ENCODE peak calls at places on chromosomes 1 and 21, in eight cellular contexts. I, M, D, J, K, Q, P and G are unnamed samples.

GRCh38 chr1:24283326-24284155 is 35.6 kb upstream of the GRHL3 start:
- DNase-seq in I (no peak), M (peak), D (no peak), J (peak), K (peak), Q (no peak), P (no peak), G (no peak)

GRCh38 chr1:200182701-200183100 is 155.2 kb downstream of the NR5A2 start:
- DNase-seq in I (no peak), M (no peak), D (no peak), J (peak), K (no peak), Q (no peak), P (no peak), G (no peak)

GRCh38 chr1:9787702-9788101 is 36.1 kb downstream of the CLSTN1 start:
- DNase-seq in I (peak), M (no peak), D (peak), J (no peak), K (no peak), Q (no peak), P (no peak), G (peak)

GRCh38 chr21:33013618-33014017 is 12.1 kb upstream of the OLIG2 start:
- DNase-seq in I (no peak), M (no peak), D (no peak), J (no peak), K (no peak), Q (no peak), P (no peak), G (no peak)

GRCh38 chr1:29960906-29961675 is 724.8 kb downstream of the PTPRU start:
- DNase-seq in I (no peak), M (no peak), D (no peak), J (no peak), K (no peak), Q (no peak), P (no peak), G (no peak)

GRCh38 chr1:208951908-208952307 is 631.6 kb upstream of the CAMK1G start:
- DNase-seq in I (no peak), M (no peak), D (no peak), J (no peak), K (no peak), Q (no peak), P (no peak), G (no peak)

GRCh38 chr1:37298769-37299168 is 175.6 kb upstream of the ZC3H12A start:
- DNase-seq in I (no peak), M (no peak), D (no peak), J (no peak), K (no peak), Q (no peak), P (no peak), G (no peak)

GRCh38 chr1:174397261-174397660 is 50.5 kb upstream of the GPR52 start:
- DNase-seq in I (no peak), M (no peak), D (no peak), J (no peak), K (peak), Q (no peak), P (no peak), G (peak)

GRCh38 chr21:45542667-45543370 is 579 bp upstream of the SLC19A1 start:
- DNase-seq in I (no peak), M (no peak), D (peak), J (no peak), K (no peak), Q (no peak), P (peak), G (no peak)

GRCh38 chr1:89633745-89634625 is 1.1 kb downstream of the LRRC8C start:
- DNase-seq in I (peak), M (peak), D (no peak), J (peak), K (peak), Q (no peak), P (peak), G (peak)

GRCh38 chr1:40143891-40144575 is 17.2 kb upstream of the RLF start:
- DNase-seq in I (peak), M (peak), D (peak), J (peak), K (peak), Q (peak), P (no peak), G (peak)

GRCh38 chr1:77282187-77282865 is 507 bp downstream of the AK5 start:
- DNase-seq in I (peak), M (no peak), D (no peak), J (no peak), K (peak), Q (no peak), P (peak), G (no peak)

GRCh38 chr21:44914176-44914874 is 6.4 kb downstream of the ITGB2 start:
- DNase-seq in I (peak), M (no peak), D (peak), J (no peak), K (no peak), Q (no peak), P (peak), G (peak)

GRCh38 chr1:229148041-229148671 is 122.8 kb upstream of the RAB4A start:
- DNase-seq in I (no peak), M (no peak), D (no peak), J (peak), K (no peak), Q (no peak), P (no peak), G (no peak)

GRCh38 chr21:19771881-19772280 is 1226.3 kb upstream of the NCAM2 start:
- DNase-seq in I (no peak), M (no peak), D (no peak), J (no peak), K (no peak), Q (no peak), P (no peak), G (no peak)

GRCh38 chr21:31117046-31117916 is 79.0 kb upstream of the KRTAP19-8 start:
- DNase-seq in I (no peak), M (peak), D (no peak), J (peak), K (peak), Q (no peak), P (no peak), G (no peak)

GRCh38 chr1:24558455-24558854 is 2.6 kb downstream of the NCMAP start:
- DNase-seq in I (no peak), M (no peak), D (no peak), J (no peak), K (no peak), Q (no peak), P (no peak), G (no peak)

GRCh38 chr1:247411583-247412295 is 4.2 kb upstream of the NLRP3 start:
- DNase-seq in I (no peak), M (no peak), D (no peak), J (no peak), K (no peak), Q (no peak), P (no peak), G (no peak)

GRCh38 chr1:107874221-107874620 is 90.8 kb downstream of the VAV3 start:
- DNase-seq in I (no peak), M (no peak), D (no peak), J (no peak), K (peak), Q (no peak), P (no peak), G (no peak)

GRCh38 chr1:171433451-171433850 is 51.9 kb upstream of the PRRC2C start:
- DNase-seq in I (no peak), M (peak), D (no peak), J (peak), K (peak), Q (no peak), P (no peak), G (no peak)

GRCh38 chr1:228271701-228272251 is 63.9 kb downstream of the OBSCN start:
- DNase-seq in I (no peak), M (no peak), D (no peak), J (no peak), K (no peak), Q (no peak), P (no peak), G (no peak)

GRCh38 chr1:33392639-33393038 is 38.3 kb downstream of the PHC2 start:
- DNase-seq in I (no peak), M (no peak), D (no peak), J (no peak), K (peak), Q (no peak), P (no peak), G (no peak)

GRCh38 chr1:212355230-212355969 is 59.3 kb downstream of the PACC1 start:
- DNase-seq in I (no peak), M (peak), D (no peak), J (no peak), K (peak), Q (no peak), P (no peak), G (no peak)

GRCh38 chr1:37410080-37410479 is 64.3 kb upstream of the ZC3H12A start:
- DNase-seq in I (no peak), M (no peak), D (no peak), J (no peak), K (no peak), Q (peak), P (peak), G (no peak)

GRCh38 chr1:39842726-39843305 is 40.5 kb downstream of the TRIT1 start:
- DNase-seq in I (no peak), M (no peak), D (no peak), J (no peak), K (no peak), Q (no peak), P (no peak), G (no peak)

GRCh38 chr1:113811888-113812660 is at the start of gene RSBN1:
- DNase-seq in I (peak), M (peak), D (peak), J (peak), K (peak), Q (peak), P (peak), G (peak)

GRCh38 chr1:59686170-59686569 is 128.6 kb upstream of the HOOK1 start:
- DNase-seq in I (no peak), M (no peak), D (no peak), J (no peak), K (no peak), Q (no peak), P (no peak), G (no peak)

GRCh38 chr1:8782001-8782620 is 35.3 kb downstream of the RERE start:
- DNase-seq in I (no peak), M (no peak), D (no peak), J (no peak), K (no peak), Q (no peak), P (no peak), G (no peak)

GRCh38 chr1:168498159-168498609 is 45.6 kb downstream of the XCL2 start:
- DNase-seq in I (no peak), M (no peak), D (no peak), J (no peak), K (peak), Q (no peak), P (no peak), G (no peak)

GRCh38 chr1:90835661-90836344 is 118.7 kb upstream of the BARHL2 start:
- DNase-seq in I (no peak), M (no peak), D (no peak), J (no peak), K (no peak), Q (no peak), P (no peak), G (no peak)

GRCh38 chr1:202343652-202344349 is 2.1 kb upstream of the UBE2T start:
- DNase-seq in I (no peak), M (peak), D (no peak), J (peak), K (peak), Q (no peak), P (no peak), G (peak)

GRCh38 chr1:46581685-46582455 is 22.2 kb downstream of the MKNK1 start:
- DNase-seq in I (no peak), M (no peak), D (no peak), J (peak), K (no peak), Q (no peak), P (no peak), G (no peak)

GRCh38 chr1:167670563-167670962 is 40.5 kb downstream of the RCSD1 start:
- DNase-seq in I (no peak), M (no peak), D (no peak), J (no peak), K (no peak), Q (no peak), P (no peak), G (no peak)

GRCh38 chr1:173122344-173122880 is 71.7 kb upstream of the TNFSF18 start:
- DNase-seq in I (no peak), M (peak), D (no peak), J (no peak), K (peak), Q (no peak), P (no peak), G (no peak)

GRCh38 chr1:226985239-226985838 is 45.2 kb downstream of the COQ8A start:
- DNase-seq in I (no peak), M (no peak), D (no peak), J (no peak), K (no peak), Q (no peak), P (peak), G (no peak)